ENCODE peak calls at places on chromosomes 4 and X, in six cellular contexts. One of them, this sample, is unnamed.

GRCh38 chr4:27217261-27217769 is 356.7 kb downstream of the STIM2 start:
- DNase-seq in activated T-cell treated with anti-CD3 and anti-CD28 coated beads for 1 hour: no peak
- DNase-seq in tibial artery: no peak
- DNase-seq in fibroblast of the aortic adventitia: peak
- DNase-seq in iris pigment epithelial cell: peak
- DNase-seq in NCI-H446 treated with DMSO at 0.1 percent for 48 hours: no peak
- DNase-seq in this sample: no peak

GRCh38 chrX:119790977-119791436 is 423 bp downstream of the RPL39 start:
- DNase-seq in activated T-cell treated with anti-CD3 and anti-CD28 coated beads for 1 hour: peak
- DNase-seq in tibial artery: peak
- DNase-seq in fibroblast of the aortic adventitia: peak
- DNase-seq in iris pigment epithelial cell: peak
- DNase-seq in NCI-H446 treated with DMSO at 0.1 percent for 48 hours: no peak
- DNase-seq in this sample: no peak

GRCh38 chr4:1982124-1983052 is 26.4 kb downstream of the NELFA start:
- DNase-seq in activated T-cell treated with anti-CD3 and anti-CD28 coated beads for 1 hour: no peak
- DNase-seq in tibial artery: no peak
- DNase-seq in fibroblast of the aortic adventitia: no peak
- DNase-seq in iris pigment epithelial cell: no peak
- DNase-seq in NCI-H446 treated with DMSO at 0.1 percent for 48 hours: no peak
- DNase-seq in this sample: no peak

GRCh38 chr4:24912252-24913098 is at the start of gene CCDC149:
- DNase-seq in activated T-cell treated with anti-CD3 and anti-CD28 coated beads for 1 hour: no peak
- DNase-seq in tibial artery: peak
- DNase-seq in fibroblast of the aortic adventitia: peak
- DNase-seq in iris pigment epithelial cell: peak
- DNase-seq in NCI-H446 treated with DMSO at 0.1 percent for 48 hours: no peak
- DNase-seq in this sample: no peak

GRCh38 chr4:8847764-8848163 is 23.9 kb downstream of the HMX1 start:
- DNase-seq in activated T-cell treated with anti-CD3 and anti-CD28 coated beads for 1 hour: no peak
- DNase-seq in tibial artery: peak
- DNase-seq in fibroblast of the aortic adventitia: no peak
- DNase-seq in iris pigment epithelial cell: no peak
- DNase-seq in NCI-H446 treated with DMSO at 0.1 percent for 48 hours: no peak
- DNase-seq in this sample: no peak

GRCh38 chr4:153488006-153488718 is 22.0 kb downstream of the TMEM131L start:
- DNase-seq in activated T-cell treated with anti-CD3 and anti-CD28 coated beads for 1 hour: no peak
- DNase-seq in tibial artery: peak
- DNase-seq in fibroblast of the aortic adventitia: peak
- DNase-seq in iris pigment epithelial cell: peak
- DNase-seq in NCI-H446 treated with DMSO at 0.1 percent for 48 hours: no peak
- DNase-seq in this sample: peak

GRCh38 chrX:21798677-21799219 is 40.7 kb upstream of the MBTPS2 start:
- DNase-seq in activated T-cell treated with anti-CD3 and anti-CD28 coated beads for 1 hour: no peak
- DNase-seq in tibial artery: no peak
- DNase-seq in fibroblast of the aortic adventitia: peak
- DNase-seq in iris pigment epithelial cell: peak
- DNase-seq in NCI-H446 treated with DMSO at 0.1 percent for 48 hours: peak
- DNase-seq in this sample: no peak

GRCh38 chr4:2537011-2537830 is 774 bp downstream of the FAM193A start:
- DNase-seq in activated T-cell treated with anti-CD3 and anti-CD28 coated beads for 1 hour: peak
- DNase-seq in tibial artery: peak
- DNase-seq in fibroblast of the aortic adventitia: peak
- DNase-seq in iris pigment epithelial cell: peak
- DNase-seq in NCI-H446 treated with DMSO at 0.1 percent for 48 hours: no peak
- DNase-seq in this sample: peak

GRCh38 chr4:149980941-149981340 is 97.3 kb upstream of the DCLK2 start:
- DNase-seq in activated T-cell treated with anti-CD3 and anti-CD28 coated beads for 1 hour: peak
- DNase-seq in tibial artery: peak
- DNase-seq in fibroblast of the aortic adventitia: peak
- DNase-seq in iris pigment epithelial cell: peak
- DNase-seq in NCI-H446 treated with DMSO at 0.1 percent for 48 hours: peak
- DNase-seq in this sample: peak

GRCh38 chr4:56186808-56187523 is 200.3 kb downstream of the AASDH start:
- DNase-seq in activated T-cell treated with anti-CD3 and anti-CD28 coated beads for 1 hour: no peak
- DNase-seq in tibial artery: no peak
- DNase-seq in fibroblast of the aortic adventitia: no peak
- DNase-seq in iris pigment epithelial cell: no peak
- DNase-seq in NCI-H446 treated with DMSO at 0.1 percent for 48 hours: no peak
- DNase-seq in this sample: no peak

GRCh38 chrX:109294097-109294815 is 187.6 kb downstream of the GUCY2F start:
- DNase-seq in activated T-cell treated with anti-CD3 and anti-CD28 coated beads for 1 hour: no peak
- DNase-seq in tibial artery: no peak
- DNase-seq in fibroblast of the aortic adventitia: peak
- DNase-seq in iris pigment epithelial cell: peak
- DNase-seq in NCI-H446 treated with DMSO at 0.1 percent for 48 hours: no peak
- DNase-seq in this sample: no peak

GRCh38 chrX:54808109-54808604 is 612 bp downstream of the MAGED2 start:
- DNase-seq in activated T-cell treated with anti-CD3 and anti-CD28 coated beads for 1 hour: peak
- DNase-seq in tibial artery: peak
- DNase-seq in fibroblast of the aortic adventitia: no peak
- DNase-seq in iris pigment epithelial cell: no peak
- DNase-seq in NCI-H446 treated with DMSO at 0.1 percent for 48 hours: no peak
- DNase-seq in this sample: peak

GRCh38 chr4:32140636-32141035 is 1420.5 kb downstream of the PCDH7 start:
- DNase-seq in activated T-cell treated with anti-CD3 and anti-CD28 coated beads for 1 hour: no peak
- DNase-seq in tibial artery: no peak
- DNase-seq in fibroblast of the aortic adventitia: peak
- DNase-seq in iris pigment epithelial cell: peak
- DNase-seq in NCI-H446 treated with DMSO at 0.1 percent for 48 hours: no peak
- DNase-seq in this sample: no peak

GRCh38 chr4:56641494-56642051 is 39.5 kb downstream of the HOPX start:
- DNase-seq in activated T-cell treated with anti-CD3 and anti-CD28 coated beads for 1 hour: no peak
- DNase-seq in tibial artery: no peak
- DNase-seq in fibroblast of the aortic adventitia: peak
- DNase-seq in iris pigment epithelial cell: peak
- DNase-seq in NCI-H446 treated with DMSO at 0.1 percent for 48 hours: no peak
- DNase-seq in this sample: no peak

GRCh38 chr4:139461022-139461421 is 7.1 kb downstream of the RAB33B start:
- DNase-seq in activated T-cell treated with anti-CD3 and anti-CD28 coated beads for 1 hour: no peak
- DNase-seq in tibial artery: no peak
- DNase-seq in fibroblast of the aortic adventitia: no peak
- DNase-seq in iris pigment epithelial cell: no peak
- DNase-seq in NCI-H446 treated with DMSO at 0.1 percent for 48 hours: no peak
- DNase-seq in this sample: no peak

GRCh38 chr4:60134106-60134505 is 1066.0 kb upstream of the ADGRL3 start:
- DNase-seq in activated T-cell treated with anti-CD3 and anti-CD28 coated beads for 1 hour: no peak
- DNase-seq in tibial artery: no peak
- DNase-seq in fibroblast of the aortic adventitia: no peak
- DNase-seq in iris pigment epithelial cell: peak
- DNase-seq in NCI-H446 treated with DMSO at 0.1 percent for 48 hours: no peak
- DNase-seq in this sample: no peak

GRCh38 chr4:109157205-109157604 is 145.3 kb downstream of the COL25A1 start:
- DNase-seq in activated T-cell treated with anti-CD3 and anti-CD28 coated beads for 1 hour: no peak
- DNase-seq in tibial artery: no peak
- DNase-seq in fibroblast of the aortic adventitia: no peak
- DNase-seq in iris pigment epithelial cell: no peak
- DNase-seq in NCI-H446 treated with DMSO at 0.1 percent for 48 hours: no peak
- DNase-seq in this sample: no peak

GRCh38 chr4:102217345-102217744 is 127.9 kb downstream of the SLC39A8 start:
- DNase-seq in activated T-cell treated with anti-CD3 and anti-CD28 coated beads for 1 hour: no peak
- DNase-seq in tibial artery: no peak
- DNase-seq in fibroblast of the aortic adventitia: peak
- DNase-seq in iris pigment epithelial cell: no peak
- DNase-seq in NCI-H446 treated with DMSO at 0.1 percent for 48 hours: no peak
- DNase-seq in this sample: no peak

GRCh38 chr4:109560687-109561452 is 824 bp downstream of the MCUB start:
- DNase-seq in activated T-cell treated with anti-CD3 and anti-CD28 coated beads for 1 hour: peak
- DNase-seq in tibial artery: peak
- DNase-seq in fibroblast of the aortic adventitia: peak
- DNase-seq in iris pigment epithelial cell: peak
- DNase-seq in NCI-H446 treated with DMSO at 0.1 percent for 48 hours: no peak
- DNase-seq in this sample: peak

GRCh38 chrX:40663880-40664630 is 16.7 kb upstream of the CXorf38 start:
- DNase-seq in activated T-cell treated with anti-CD3 and anti-CD28 coated beads for 1 hour: no peak
- DNase-seq in tibial artery: no peak
- DNase-seq in fibroblast of the aortic adventitia: peak
- DNase-seq in iris pigment epithelial cell: peak
- DNase-seq in NCI-H446 treated with DMSO at 0.1 percent for 48 hours: no peak
- DNase-seq in this sample: no peak

GRCh38 chr4:176150283-176150682 is 45.1 kb downstream of the SPATA4 start:
- DNase-seq in activated T-cell treated with anti-CD3 and anti-CD28 coated beads for 1 hour: no peak
- DNase-seq in tibial artery: no peak
- DNase-seq in fibroblast of the aortic adventitia: peak
- DNase-seq in iris pigment epithelial cell: peak
- DNase-seq in NCI-H446 treated with DMSO at 0.1 percent for 48 hours: no peak
- DNase-seq in this sample: no peak

GRCh38 chr4:7193040-7193958 is 961 bp downstream of the SORCS2 start:
- DNase-seq in activated T-cell treated with anti-CD3 and anti-CD28 coated beads for 1 hour: no peak
- DNase-seq in tibial artery: no peak
- DNase-seq in fibroblast of the aortic adventitia: no peak
- DNase-seq in iris pigment epithelial cell: no peak
- DNase-seq in NCI-H446 treated with DMSO at 0.1 percent for 48 hours: no peak
- DNase-seq in this sample: no peak

GRCh38 chr4:73454920-73455319 is 18.9 kb downstream of the AFP start:
- DNase-seq in activated T-cell treated with anti-CD3 and anti-CD28 coated beads for 1 hour: no peak
- DNase-seq in tibial artery: no peak
- DNase-seq in fibroblast of the aortic adventitia: no peak
- DNase-seq in iris pigment epithelial cell: no peak
- DNase-seq in NCI-H446 treated with DMSO at 0.1 percent for 48 hours: no peak
- DNase-seq in this sample: no peak

GRCh38 chr4:3355266-3355748 is 62.5 kb downstream of the RGS12 start:
- DNase-seq in activated T-cell treated with anti-CD3 and anti-CD28 coated beads for 1 hour: no peak
- DNase-seq in tibial artery: no peak
- DNase-seq in fibroblast of the aortic adventitia: no peak
- DNase-seq in iris pigment epithelial cell: no peak
- DNase-seq in NCI-H446 treated with DMSO at 0.1 percent for 48 hours: no peak
- DNase-seq in this sample: no peak

GRCh38 chr4:185219551-185220344 is 10.3 kb downstream of the SNX25 start:
- DNase-seq in activated T-cell treated with anti-CD3 and anti-CD28 coated beads for 1 hour: no peak
- DNase-seq in tibial artery: no peak
- DNase-seq in fibroblast of the aortic adventitia: peak
- DNase-seq in iris pigment epithelial cell: peak
- DNase-seq in NCI-H446 treated with DMSO at 0.1 percent for 48 hours: peak
- DNase-seq in this sample: no peak

GRCh38 chr4:11336435-11336834 is 92.3 kb downstream of the HS3ST1 start:
- DNase-seq in activated T-cell treated with anti-CD3 and anti-CD28 coated beads for 1 hour: no peak
- DNase-seq in tibial artery: no peak
- DNase-seq in fibroblast of the aortic adventitia: no peak
- DNase-seq in iris pigment epithelial cell: no peak
- DNase-seq in NCI-H446 treated with DMSO at 0.1 percent for 48 hours: no peak
- DNase-seq in this sample: no peak

GRCh38 chr4:88008133-88008621 is 742 bp downstream of the PKD2 start:
- DNase-seq in activated T-cell treated with anti-CD3 and anti-CD28 coated beads for 1 hour: no peak
- DNase-seq in tibial artery: peak
- DNase-seq in fibroblast of the aortic adventitia: peak
- DNase-seq in iris pigment epithelial cell: peak
- DNase-seq in NCI-H446 treated with DMSO at 0.1 percent for 48 hours: no peak
- DNase-seq in this sample: no peak

GRCh38 chr4:2136736-2137135 is 77.6 kb downstream of the NAT8L start:
- DNase-seq in activated T-cell treated with anti-CD3 and anti-CD28 coated beads for 1 hour: no peak
- DNase-seq in tibial artery: no peak
- DNase-seq in fibroblast of the aortic adventitia: no peak
- DNase-seq in iris pigment epithelial cell: no peak
- DNase-seq in NCI-H446 treated with DMSO at 0.1 percent for 48 hours: no peak
- DNase-seq in this sample: no peak